ENCODE peak calls at places on chromosomes 16 and 17, in eight cellular contexts. One of them, this sample, is unnamed.

GRCh38 chr17:65677932-65678331 is 116.5 kb upstream of the AXIN2 start:
- DNase-seq in nucleus accumbens: no peak
- DNase-seq in NCI-H1694 treated with DMSO at 0.1 percent for 48 hours: no peak
- DNase-seq in heart right ventricle: no peak
- DNase-seq in heart left ventricle: no peak
- DNase-seq in ELF-1: no peak
- DNase-seq in CD8-positive, alpha-beta T cell: no peak
- DNase-seq in A549: no peak
- DNase-seq in this sample: no peak

GRCh38 chr16:1772362-1772907 is at the start of gene EME2:
- DNase-seq in nucleus accumbens: peak; percentile 55
- DNase-seq in NCI-H1694 treated with DMSO at 0.1 percent for 48 hours: peak; percentile 15
- DNase-seq in heart right ventricle: no peak
- DNase-seq in heart left ventricle: no peak
- DNase-seq in ELF-1: peak; percentile 38
- DNase-seq in CD8-positive, alpha-beta T cell: no peak
- DNase-seq in A549: no peak
- DNase-seq in this sample: no peak

GRCh38 chr17:61235001-61235820 is 164.4 kb upstream of the TBX2 start:
- DNase-seq in nucleus accumbens: no peak
- DNase-seq in NCI-H1694 treated with DMSO at 0.1 percent for 48 hours: no peak
- DNase-seq in heart right ventricle: no peak
- DNase-seq in heart left ventricle: no peak
- DNase-seq in ELF-1: peak; percentile 35
- DNase-seq in CD8-positive, alpha-beta T cell: no peak
- DNase-seq in A549: no peak
- DNase-seq in this sample: no peak

GRCh38 chr16:11254913-11255736 is 879 bp downstream of the SOCS1 start:
- DNase-seq in nucleus accumbens: no peak
- DNase-seq in NCI-H1694 treated with DMSO at 0.1 percent for 48 hours: no peak
- DNase-seq in heart right ventricle: peak; percentile 41
- DNase-seq in heart left ventricle: peak; percentile 45
- DNase-seq in ELF-1: peak; percentile 62
- DNase-seq in CD8-positive, alpha-beta T cell: peak; percentile 57
- DNase-seq in A549: peak; percentile 49
- DNase-seq in this sample: no peak

GRCh38 chr17:45964634-45965033 is 34.4 kb upstream of the STH start:
- DNase-seq in nucleus accumbens: no peak
- DNase-seq in NCI-H1694 treated with DMSO at 0.1 percent for 48 hours: no peak
- DNase-seq in heart right ventricle: no peak
- DNase-seq in heart left ventricle: no peak
- DNase-seq in ELF-1: no peak
- DNase-seq in CD8-positive, alpha-beta T cell: no peak
- DNase-seq in A549: no peak
- DNase-seq in this sample: no peak

GRCh38 chr17:8964801-8965393 is 610 bp downstream of the PIK3R5 start:
- DNase-seq in nucleus accumbens: no peak
- DNase-seq in NCI-H1694 treated with DMSO at 0.1 percent for 48 hours: no peak
- DNase-seq in heart right ventricle: no peak
- DNase-seq in heart left ventricle: no peak
- DNase-seq in ELF-1: no peak
- DNase-seq in CD8-positive, alpha-beta T cell: no peak
- DNase-seq in A549: no peak
- DNase-seq in this sample: no peak

GRCh38 chr16:74601131-74601871 is 5.6 kb downstream of the GLG1 start:
- DNase-seq in nucleus accumbens: no peak
- DNase-seq in NCI-H1694 treated with DMSO at 0.1 percent for 48 hours: no peak
- DNase-seq in heart right ventricle: no peak
- DNase-seq in heart left ventricle: no peak
- DNase-seq in ELF-1: no peak
- DNase-seq in CD8-positive, alpha-beta T cell: peak; percentile 56
- DNase-seq in A549: no peak
- DNase-seq in this sample: no peak

GRCh38 chr17:54754560-54754959 is 146.1 kb upstream of the TOM1L1 start:
- DNase-seq in nucleus accumbens: no peak
- DNase-seq in NCI-H1694 treated with DMSO at 0.1 percent for 48 hours: no peak
- DNase-seq in heart right ventricle: no peak
- DNase-seq in heart left ventricle: no peak
- DNase-seq in ELF-1: peak; percentile 61
- DNase-seq in CD8-positive, alpha-beta T cell: no peak
- DNase-seq in A549: no peak
- DNase-seq in this sample: no peak

GRCh38 chr17:3043737-3044365 is 19.6 kb downstream of the OR1D5 start:
- DNase-seq in nucleus accumbens: no peak
- DNase-seq in NCI-H1694 treated with DMSO at 0.1 percent for 48 hours: no peak
- DNase-seq in heart right ventricle: no peak
- DNase-seq in heart left ventricle: no peak
- DNase-seq in ELF-1: peak; percentile 34
- DNase-seq in CD8-positive, alpha-beta T cell: no peak
- DNase-seq in A549: no peak
- DNase-seq in this sample: peak; percentile 14

GRCh38 chr16:72042157-72042660 is 12.1 kb upstream of the HP start:
- DNase-seq in nucleus accumbens: no peak
- DNase-seq in NCI-H1694 treated with DMSO at 0.1 percent for 48 hours: no peak
- DNase-seq in heart right ventricle: no peak
- DNase-seq in heart left ventricle: no peak
- DNase-seq in ELF-1: no peak
- DNase-seq in CD8-positive, alpha-beta T cell: no peak
- DNase-seq in A549: no peak
- DNase-seq in this sample: no peak

GRCh38 chr17:48981927-48982539 is 13.6 kb upstream of the GIP start:
- DNase-seq in nucleus accumbens: no peak
- DNase-seq in NCI-H1694 treated with DMSO at 0.1 percent for 48 hours: no peak
- DNase-seq in heart right ventricle: no peak
- DNase-seq in heart left ventricle: no peak
- DNase-seq in ELF-1: no peak
- DNase-seq in CD8-positive, alpha-beta T cell: no peak
- DNase-seq in A549: no peak
- DNase-seq in this sample: no peak

GRCh38 chr17:75785016-75785769 is 587 bp downstream of the UNK start:
- DNase-seq in nucleus accumbens: peak; percentile 96
- DNase-seq in NCI-H1694 treated with DMSO at 0.1 percent for 48 hours: peak; percentile 23
- DNase-seq in heart right ventricle: peak; percentile 89
- DNase-seq in heart left ventricle: peak; percentile 92
- DNase-seq in ELF-1: peak; percentile 98
- DNase-seq in CD8-positive, alpha-beta T cell: peak; percentile 93
- DNase-seq in A549: peak; percentile 69
- DNase-seq in this sample: peak; percentile 94

This sample was measured in NCI-H446.